ENCODE peak calls at places on chromosomes 2 and 18, in six cellular contexts. One of them, this sample, is unnamed.

GRCh38 chr2:97714084-97714949 is 941 bp downstream of the ZAP70 start:
- DNase-seq in aorta: peak; percentile 74
- DNase-seq in adipocyte: no peak
- DNase-seq in lower lobe of right lung: no peak
- DNase-seq in CD8-positive, alpha-beta T cell: no peak
- DNase-seq in IMR-90: no peak
- DNase-seq in this sample: peak; percentile 47

GRCh38 chr2:235045336-235045972 is 93.6 kb downstream of the SH3BP4 start:
- DNase-seq in aorta: peak; percentile 62
- DNase-seq in adipocyte: no peak
- DNase-seq in lower lobe of right lung: no peak
- DNase-seq in CD8-positive, alpha-beta T cell: no peak
- DNase-seq in IMR-90: no peak
- DNase-seq in this sample: no peak

GRCh38 chr2:28736034-28736433 is 15.6 kb upstream of the PPP1CB start:
- DNase-seq in aorta: peak; percentile 86
- DNase-seq in adipocyte: peak; percentile 34
- DNase-seq in lower lobe of right lung: peak; percentile 68
- DNase-seq in CD8-positive, alpha-beta T cell: no peak
- DNase-seq in IMR-90: no peak
- DNase-seq in this sample: no peak

GRCh38 chr2:205665791-205666190 is 16.5 kb upstream of the NRP2 start:
- DNase-seq in aorta: no peak
- DNase-seq in adipocyte: no peak
- DNase-seq in lower lobe of right lung: no peak
- DNase-seq in CD8-positive, alpha-beta T cell: no peak
- DNase-seq in IMR-90: no peak
- DNase-seq in this sample: no peak

GRCh38 chr2:2191110-2191707 is 139.9 kb downstream of the MYT1L start:
- DNase-seq in aorta: no peak
- DNase-seq in adipocyte: no peak
- DNase-seq in lower lobe of right lung: no peak
- DNase-seq in CD8-positive, alpha-beta T cell: no peak
- DNase-seq in IMR-90: no peak
- DNase-seq in this sample: no peak

GRCh38 chr2:96537734-96538486 is 1.4 kb downstream of the ARID5A start:
- DNase-seq in aorta: peak; percentile 81
- DNase-seq in adipocyte: no peak
- DNase-seq in lower lobe of right lung: no peak
- DNase-seq in CD8-positive, alpha-beta T cell: peak; percentile 79
- DNase-seq in IMR-90: no peak
- DNase-seq in this sample: peak; percentile 78

GRCh38 chr2:177281400-177282021 is 17.0 kb upstream of the NFE2L2 start:
- DNase-seq in aorta: no peak
- DNase-seq in adipocyte: no peak
- DNase-seq in lower lobe of right lung: peak; percentile 50
- DNase-seq in CD8-positive, alpha-beta T cell: no peak
- DNase-seq in IMR-90: no peak
- DNase-seq in this sample: no peak

GRCh38 chr2:219570194-219570923 is 980 bp downstream of the OBSL1 start:
- DNase-seq in aorta: peak; percentile 78
- DNase-seq in adipocyte: peak; percentile 70
- DNase-seq in lower lobe of right lung: no peak
- DNase-seq in CD8-positive, alpha-beta T cell: no peak
- DNase-seq in IMR-90: peak; percentile 19
- DNase-seq in this sample: peak; percentile 49

GRCh38 chr2:162126145-162126926 is 25.7 kb downstream of the GCG start:
- DNase-seq in aorta: no peak
- DNase-seq in adipocyte: no peak
- DNase-seq in lower lobe of right lung: no peak
- DNase-seq in CD8-positive, alpha-beta T cell: no peak
- DNase-seq in IMR-90: peak; percentile 34
- DNase-seq in this sample: no peak

GRCh38 chr18:58438161-58438983 is 190.5 kb downstream of the ALPK2 start:
- DNase-seq in aorta: no peak
- DNase-seq in adipocyte: peak; percentile 76
- DNase-seq in lower lobe of right lung: no peak
- DNase-seq in CD8-positive, alpha-beta T cell: no peak
- DNase-seq in IMR-90: peak; percentile 41
- DNase-seq in this sample: no peak

GRCh38 chr2:127015106-127015910 is 91.6 kb downstream of the BIN1 start:
- DNase-seq in aorta: no peak
- DNase-seq in adipocyte: no peak
- DNase-seq in lower lobe of right lung: no peak
- DNase-seq in CD8-positive, alpha-beta T cell: peak; percentile 41
- DNase-seq in IMR-90: no peak
- DNase-seq in this sample: no peak

GRCh38 chr2:152240559-152241231 is 65.1 kb upstream of the STAM2 start:
- DNase-seq in aorta: no peak
- DNase-seq in adipocyte: no peak
- DNase-seq in lower lobe of right lung: no peak
- DNase-seq in CD8-positive, alpha-beta T cell: no peak
- DNase-seq in IMR-90: peak; percentile 75
- DNase-seq in this sample: no peak

GRCh38 chr18:56650056-56650455 is 1.1 kb upstream of the WDR7 start:
- DNase-seq in aorta: no peak
- DNase-seq in adipocyte: no peak
- DNase-seq in lower lobe of right lung: no peak
- DNase-seq in CD8-positive, alpha-beta T cell: no peak
- DNase-seq in IMR-90: peak; percentile 43
- DNase-seq in this sample: no peak

GRCh38 chr18:47418746-47419145 is 167.3 kb upstream of the SKOR2 start:
- DNase-seq in aorta: no peak
- DNase-seq in adipocyte: no peak
- DNase-seq in lower lobe of right lung: no peak
- DNase-seq in CD8-positive, alpha-beta T cell: no peak
- DNase-seq in IMR-90: no peak
- DNase-seq in this sample: no peak

GRCh38 chr2:164523026-164523425 is 98.3 kb downstream of the GRB14 start:
- DNase-seq in aorta: no peak
- DNase-seq in adipocyte: no peak
- DNase-seq in lower lobe of right lung: no peak
- DNase-seq in CD8-positive, alpha-beta T cell: no peak
- DNase-seq in IMR-90: no peak
- DNase-seq in this sample: no peak

GRCh38 chr2:121173112-121173511 is 111.9 kb downstream of the TFCP2L1 start:
- DNase-seq in aorta: no peak
- DNase-seq in adipocyte: no peak
- DNase-seq in lower lobe of right lung: no peak
- DNase-seq in CD8-positive, alpha-beta T cell: no peak
- DNase-seq in IMR-90: no peak
- DNase-seq in this sample: no peak

GRCh38 chr2:128473175-128474013 is 154.7 kb upstream of the HS6ST1 start:
- DNase-seq in aorta: no peak
- DNase-seq in adipocyte: peak; percentile 59
- DNase-seq in lower lobe of right lung: peak; percentile 61
- DNase-seq in CD8-positive, alpha-beta T cell: peak; percentile 45
- DNase-seq in IMR-90: peak; percentile 62
- DNase-seq in this sample: no peak

GRCh38 chr2:205245652-205246051 is 436.6 kb upstream of the NRP2 start:
- DNase-seq in aorta: no peak
- DNase-seq in adipocyte: peak; percentile 53
- DNase-seq in lower lobe of right lung: no peak
- DNase-seq in CD8-positive, alpha-beta T cell: no peak
- DNase-seq in IMR-90: peak; percentile 43
- DNase-seq in this sample: no peak

GRCh38 chr2:230964136-230964730 is 31.7 kb upstream of the SPATA3 start:
- DNase-seq in aorta: no peak
- DNase-seq in adipocyte: no peak
- DNase-seq in lower lobe of right lung: no peak
- DNase-seq in CD8-positive, alpha-beta T cell: no peak
- DNase-seq in IMR-90: no peak
- DNase-seq in this sample: no peak

GRCh38 chr2:28582595-28582994 is 86.7 kb downstream of the PLB1 start:
- DNase-seq in aorta: peak; percentile 54
- DNase-seq in adipocyte: no peak
- DNase-seq in lower lobe of right lung: no peak
- DNase-seq in CD8-positive, alpha-beta T cell: no peak
- DNase-seq in IMR-90: no peak
- DNase-seq in this sample: no peak

GRCh38 chr2:26174691-26175181 is 1.8 kb downstream of the GAREM2 start:
- DNase-seq in aorta: no peak
- DNase-seq in adipocyte: no peak
- DNase-seq in lower lobe of right lung: no peak
- DNase-seq in CD8-positive, alpha-beta T cell: no peak
- DNase-seq in IMR-90: no peak
- DNase-seq in this sample: no peak
- H3K4me3 ChIP-seq in aorta: no peak overlapping the region
- H3K4me3 ChIP-seq in adipocyte: no peak overlapping the region
- H3K4me3 ChIP-seq in lower lobe of right lung: no peak overlapping the region
- H3K4me3 ChIP-seq in CD8-positive, alpha-beta T cell: no peak overlapping the region
- H3K4me3 ChIP-seq in IMR-90: no peak overlapping the region
- H3K4me3 ChIP-seq in this sample: no peak overlapping the region

DNA sequence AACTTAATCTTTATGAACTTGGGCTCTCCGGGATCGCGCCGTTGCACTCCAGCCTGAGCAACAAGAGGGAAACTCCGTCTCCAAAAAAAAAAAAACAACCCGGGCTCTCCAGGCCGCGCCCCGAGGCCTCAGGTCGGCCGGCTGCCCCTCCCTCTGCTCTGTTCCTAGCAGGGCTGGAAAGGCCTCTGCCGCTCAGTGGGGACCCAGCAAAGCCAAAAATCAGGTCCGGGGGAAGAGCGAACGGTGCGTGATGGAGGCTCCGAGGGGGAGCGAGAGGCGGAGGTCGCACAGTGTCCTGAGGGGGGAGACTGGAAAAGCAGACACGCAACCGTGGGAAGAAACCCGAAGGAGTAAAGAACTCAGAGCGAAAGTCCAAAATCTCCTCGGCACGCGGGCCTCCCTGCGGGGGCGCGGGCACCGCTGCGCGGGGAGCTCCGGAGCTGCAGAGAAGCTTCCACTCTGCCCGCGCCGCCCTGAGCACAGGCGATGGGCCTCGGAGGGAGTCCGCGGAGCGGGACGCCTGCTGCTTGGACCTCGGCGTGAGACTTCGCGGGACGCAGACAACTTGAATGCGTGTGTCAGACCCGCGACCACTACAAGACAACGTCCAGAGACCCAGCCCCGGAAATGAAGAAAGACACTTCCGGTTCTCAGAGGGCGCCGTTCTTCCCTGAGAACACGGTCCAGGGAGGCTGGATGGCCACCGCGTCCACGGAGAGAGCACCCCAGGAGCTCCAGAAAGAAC is 219.7 kb downstream of the DPP10 start:
- DNase-seq in aorta: peak; percentile 79
- DNase-seq in adipocyte: no peak
- DNase-seq in lower lobe of right lung: peak; percentile 59
- DNase-seq in CD8-positive, alpha-beta T cell: no peak
- DNase-seq in IMR-90: no peak
- DNase-seq in this sample: peak; percentile 28
- H3K4me3 ChIP-seq in aorta: peak overlapping the region; percentile 91
- H3K4me3 ChIP-seq in adipocyte: peak overlapping the region; percentile 83
- H3K4me3 ChIP-seq in lower lobe of right lung: peak overlapping the region; percentile 61
- H3K4me3 ChIP-seq in CD8-positive, alpha-beta T cell: peak overlapping the region; percentile 31
- H3K4me3 ChIP-seq in IMR-90: peak overlapping the region; percentile 33
- H3K4me3 ChIP-seq in this sample: no peak overlapping the region

GRCh38 chr2:191756753-191757152 is 78.8 kb downstream of the NABP1 start:
- DNase-seq in aorta: no peak
- DNase-seq in adipocyte: no peak
- DNase-seq in lower lobe of right lung: no peak
- DNase-seq in CD8-positive, alpha-beta T cell: no peak
- DNase-seq in IMR-90: no peak
- DNase-seq in this sample: no peak

GRCh38 chr2:191759650-191760049 is 81.7 kb downstream of the NABP1 start:
- DNase-seq in aorta: no peak
- DNase-seq in adipocyte: no peak
- DNase-seq in lower lobe of right lung: no peak
- DNase-seq in CD8-positive, alpha-beta T cell: no peak
- DNase-seq in IMR-90: no peak
- DNase-seq in this sample: no peak

GRCh38 chr2:191759200-191759507 is 81.2 kb downstream of the NABP1 start:
- DNase-seq in aorta: no peak
- DNase-seq in adipocyte: no peak
- DNase-seq in lower lobe of right lung: no peak
- DNase-seq in CD8-positive, alpha-beta T cell: no peak
- DNase-seq in IMR-90: no peak
- DNase-seq in this sample: no peak

GRCh38 chr2:191757256-191757655 is 79.3 kb downstream of the NABP1 start:
- DNase-seq in aorta: no peak
- DNase-seq in adipocyte: no peak
- DNase-seq in lower lobe of right lung: no peak
- DNase-seq in CD8-positive, alpha-beta T cell: no peak
- DNase-seq in IMR-90: no peak
- DNase-seq in this sample: no peak

DNA sequence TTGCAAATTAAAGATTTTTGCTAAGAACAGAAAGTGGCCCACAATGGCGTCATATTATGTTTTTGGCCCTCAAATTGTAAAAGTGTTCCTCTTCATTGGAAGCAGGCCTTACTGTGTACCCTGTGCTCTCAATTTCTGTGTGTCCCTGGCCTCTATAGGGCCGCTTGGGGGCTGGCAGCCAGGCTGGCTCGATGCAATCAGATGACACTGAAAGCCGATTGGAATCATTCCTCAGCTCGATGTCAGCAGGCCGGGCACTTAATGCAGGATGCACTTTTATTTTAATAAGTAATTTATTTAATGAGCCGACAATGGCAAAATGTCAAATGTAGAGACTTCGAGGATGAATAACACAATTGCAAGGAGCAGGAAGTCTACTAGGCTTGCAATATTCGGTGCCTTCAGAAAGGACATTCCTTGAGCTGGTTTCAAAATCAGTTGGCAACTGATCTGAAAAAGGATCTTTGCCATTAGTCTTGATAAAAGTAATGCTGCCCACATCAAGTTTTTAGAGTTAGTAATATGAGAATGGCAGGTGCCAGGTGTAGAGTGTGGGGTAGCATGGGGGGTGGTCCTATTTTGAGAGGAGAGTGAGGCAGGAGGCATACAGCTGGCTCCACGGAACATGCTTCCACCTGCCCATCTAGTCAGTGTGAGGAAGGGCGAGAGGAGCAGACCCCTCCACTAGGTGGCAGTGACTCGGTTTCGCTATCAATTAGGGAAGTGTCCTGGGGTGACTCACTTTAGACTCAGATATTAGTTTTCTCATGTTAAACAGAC is 80.7 kb downstream of the NABP1 start:
- DNase-seq in aorta: peak; percentile 42
- DNase-seq in adipocyte: no peak
- DNase-seq in lower lobe of right lung: peak; percentile 60
- DNase-seq in CD8-positive, alpha-beta T cell: peak; percentile 60
- DNase-seq in IMR-90: peak; percentile 57
- DNase-seq in this sample: peak; percentile 39
- H3K4me3 ChIP-seq in aorta: no peak overlapping the region
- H3K4me3 ChIP-seq in adipocyte: no peak overlapping the region
- H3K4me3 ChIP-seq in lower lobe of right lung: peak overlapping the region; percentile 9
- H3K4me3 ChIP-seq in CD8-positive, alpha-beta T cell: no peak overlapping the region
- H3K4me3 ChIP-seq in IMR-90: no peak overlapping the region
- H3K4me3 ChIP-seq in this sample: no peak overlapping the region

DNA sequence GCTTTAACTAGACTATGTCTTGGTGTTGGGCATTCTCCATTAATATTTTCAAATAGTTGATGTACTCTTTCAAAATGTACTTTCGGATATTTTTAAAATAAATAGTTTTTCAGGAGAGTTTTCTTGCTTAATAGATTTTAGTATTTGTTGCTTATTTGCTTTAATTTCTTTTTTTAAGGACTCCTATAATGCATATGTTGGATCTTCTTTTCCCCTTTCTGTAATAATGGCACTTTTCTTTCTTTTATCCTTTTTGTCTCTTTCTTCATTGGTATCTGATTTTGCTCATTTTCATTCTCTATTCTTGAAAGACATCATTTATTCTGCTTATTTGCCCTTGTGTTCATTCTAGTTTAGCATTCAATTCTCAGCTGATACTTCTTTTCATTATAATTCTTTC is 791.6 kb downstream of the GALR1 start:
- DNase-seq in aorta: no peak
- DNase-seq in adipocyte: no peak
- DNase-seq in lower lobe of right lung: no peak
- DNase-seq in CD8-positive, alpha-beta T cell: no peak
- DNase-seq in IMR-90: no peak
- DNase-seq in this sample: no peak
- H3K4me3 ChIP-seq in aorta: no peak overlapping the region
- H3K4me3 ChIP-seq in adipocyte: no peak overlapping the region
- H3K4me3 ChIP-seq in lower lobe of right lung: no peak overlapping the region
- H3K4me3 ChIP-seq in CD8-positive, alpha-beta T cell: no peak overlapping the region
- H3K4me3 ChIP-seq in IMR-90: no peak overlapping the region
- H3K4me3 ChIP-seq in this sample: no peak overlapping the region

This sample was measured in mucosa of descending colon.